ENCODE peak calls at places on chromosome X, in four cellular contexts. V is GM12891, B is HL-60, C is K562. G is an unnamed sample.

GRCh38 chrX:109843963-109844751 is 111.1 kb upstream of the ACSL4 start:
- DNase-seq in V (no peak), C (no peak), B (no peak), G (no peak)

GRCh38 chrX:100687128-100687527 is 43.1 kb downstream of the SRPX2 start:
- DNase-seq in V (no peak), C (no peak), B (no peak), G (no peak)

GRCh38 chrX:134868766-134869495 is 121.9 kb upstream of the SMIM10 start:
- DNase-seq in C (no peak), V (no peak), B (no peak), G (no peak)

GRCh38 chrX:67574696-67575095 is 30.9 kb downstream of the AR start:
- DNase-seq in B (no peak), V (no peak), C (no peak), G (no peak)

GRCh38 chrX:30992381-30992904 is 79.4 kb downstream of the FTHL17 start:
- DNase-seq in C (no peak), V (no peak), B (no peak), G (no peak)

GRCh38 chrX:153411255-153411987 is at the start of gene ZFP92:
- DNase-seq in C (peak), B (peak), V (peak), G (no peak)

GRCh38 chrX:133454525-133455323 is 39.4 kb upstream of the GPC4 start:
- DNase-seq in C (no peak), B (no peak), V (no peak), G (no peak)

GRCh38 chrX:48918644-48919340 is at the start of gene PIM2:
- DNase-seq in V (peak), B (peak), C (peak), G (peak)

GRCh38 chrX:49878128-49878833 is 1.0 kb upstream of the USP27X start:
- DNase-seq in V (no peak), B (no peak), C (peak), G (no peak)

GRCh38 chrX:118633530-118633929 is 93.9 kb upstream of the IL13RA1 start:
- DNase-seq in V (no peak), C (no peak), B (no peak), G (no peak)

GRCh38 chrX:302975-303374 is 15.6 kb downstream of the GTPBP6 start:
- DNase-seq in B (no peak), C (no peak), V (no peak), G (no peak)

GRCh38 chrX:57227691-57228090 is 58.8 kb upstream of the FAAH2 start:
- DNase-seq in B (no peak), C (peak), V (no peak), G (no peak)

DNA sequence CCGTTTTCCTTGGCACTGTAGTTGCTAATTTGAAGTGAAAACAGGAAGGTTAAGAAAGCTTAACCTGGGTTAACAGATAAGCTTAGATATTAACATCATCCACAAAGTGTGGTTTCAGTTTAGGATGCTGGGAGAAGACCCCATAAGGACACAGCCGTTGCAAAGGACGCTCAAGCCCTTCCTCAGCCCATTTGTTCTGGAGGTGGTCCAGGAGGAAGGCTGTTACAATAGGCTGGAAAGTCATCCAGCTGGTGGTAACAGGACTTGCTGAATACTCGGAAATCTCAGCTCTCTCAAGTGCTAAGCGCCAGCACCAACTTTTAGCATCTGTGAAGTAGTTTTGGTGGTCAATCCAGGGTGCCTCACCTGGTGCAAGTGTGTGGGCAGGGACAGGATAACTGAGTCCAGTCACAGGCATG is 14.2 kb downstream of the CHST7 start:
- DNase-seq in B (no peak), V (no peak), C (no peak), G (no peak)
- TF ChIP-seq SPI1 in B (no peak), V (no peak), C (no peak), G (no peak)

DNA sequence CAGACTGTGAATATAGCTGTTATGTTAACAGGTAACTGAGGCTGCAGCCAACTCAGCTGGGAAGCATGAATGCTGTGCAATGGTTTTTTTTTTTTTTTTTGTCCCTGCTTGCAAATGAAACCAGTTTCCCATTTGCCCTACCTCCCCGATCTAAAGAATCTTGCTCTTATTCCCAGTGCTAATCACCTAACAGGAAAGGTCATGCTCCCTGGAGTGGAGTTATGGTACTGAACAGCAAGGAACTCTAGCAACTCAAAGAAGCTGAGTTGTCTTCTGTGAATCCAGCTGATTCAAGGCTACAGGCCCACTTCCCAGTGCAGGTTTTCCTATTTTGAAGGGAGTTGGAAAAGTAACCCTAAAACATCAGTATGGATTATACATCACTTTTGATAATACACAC is 52.1 kb downstream of the HTR2C start:
- DNase-seq in V (no peak), C (no peak), B (no peak), G (no peak)
- TF ChIP-seq SPI1 in V (no peak), C (no peak), B (no peak), G (no peak)

GRCh38 chrX:69151898-69152297 is 13.4 kb downstream of the PJA1 start:
- DNase-seq in B (no peak), V (no peak), C (no peak), G (no peak)
- TF ChIP-seq SPI1 in B (no peak), V (no peak), C (no peak), G (no peak)

DNA sequence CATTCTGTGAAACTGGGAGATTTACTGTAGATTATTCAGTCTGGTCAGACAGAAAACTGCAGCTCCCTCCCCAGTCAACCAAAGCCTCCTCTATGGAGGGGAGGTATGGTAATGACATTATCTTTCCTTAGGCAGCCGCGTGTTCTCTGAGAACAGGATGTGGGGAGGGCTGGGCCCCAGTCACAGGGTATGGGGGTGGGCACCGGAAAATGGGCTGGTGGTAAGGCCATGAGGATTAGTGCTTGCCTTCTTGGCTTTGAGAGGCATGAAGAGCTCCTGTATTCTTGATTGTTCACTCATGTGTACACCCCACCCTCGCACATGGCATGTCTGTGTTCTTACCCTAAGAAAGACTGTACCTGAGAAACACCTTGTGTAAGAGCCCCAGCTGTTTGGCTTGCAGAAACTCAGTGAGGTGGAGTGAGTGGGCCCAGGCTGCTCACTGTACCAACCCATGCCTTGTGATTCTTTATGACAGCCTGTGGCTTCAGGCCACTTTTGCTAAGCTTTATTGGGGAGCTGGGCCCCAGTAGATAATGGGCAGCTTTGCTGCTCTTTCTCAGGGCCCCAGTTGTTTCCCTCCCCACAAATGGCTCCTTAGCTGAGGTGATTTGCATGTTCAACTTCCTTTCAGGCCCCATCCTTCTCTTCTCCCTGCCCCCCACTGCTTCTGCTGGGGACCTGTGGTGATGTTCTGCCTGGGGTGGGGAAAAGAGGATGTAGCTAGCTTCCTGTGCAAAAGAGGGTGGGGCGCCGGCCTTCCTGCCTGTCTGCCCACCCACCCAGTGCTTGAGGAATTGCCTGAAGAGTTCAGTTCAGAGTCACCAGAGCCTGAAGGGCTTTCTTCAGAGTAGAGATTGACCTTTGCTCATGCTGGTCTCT is 30.7 kb downstream of the MSN start:
- DNase-seq in B (peak), C (peak), V (no peak), G (peak)
- TF ChIP-seq SPI1 in B (peak), C (peak), V (peak), G (peak)

DNA sequence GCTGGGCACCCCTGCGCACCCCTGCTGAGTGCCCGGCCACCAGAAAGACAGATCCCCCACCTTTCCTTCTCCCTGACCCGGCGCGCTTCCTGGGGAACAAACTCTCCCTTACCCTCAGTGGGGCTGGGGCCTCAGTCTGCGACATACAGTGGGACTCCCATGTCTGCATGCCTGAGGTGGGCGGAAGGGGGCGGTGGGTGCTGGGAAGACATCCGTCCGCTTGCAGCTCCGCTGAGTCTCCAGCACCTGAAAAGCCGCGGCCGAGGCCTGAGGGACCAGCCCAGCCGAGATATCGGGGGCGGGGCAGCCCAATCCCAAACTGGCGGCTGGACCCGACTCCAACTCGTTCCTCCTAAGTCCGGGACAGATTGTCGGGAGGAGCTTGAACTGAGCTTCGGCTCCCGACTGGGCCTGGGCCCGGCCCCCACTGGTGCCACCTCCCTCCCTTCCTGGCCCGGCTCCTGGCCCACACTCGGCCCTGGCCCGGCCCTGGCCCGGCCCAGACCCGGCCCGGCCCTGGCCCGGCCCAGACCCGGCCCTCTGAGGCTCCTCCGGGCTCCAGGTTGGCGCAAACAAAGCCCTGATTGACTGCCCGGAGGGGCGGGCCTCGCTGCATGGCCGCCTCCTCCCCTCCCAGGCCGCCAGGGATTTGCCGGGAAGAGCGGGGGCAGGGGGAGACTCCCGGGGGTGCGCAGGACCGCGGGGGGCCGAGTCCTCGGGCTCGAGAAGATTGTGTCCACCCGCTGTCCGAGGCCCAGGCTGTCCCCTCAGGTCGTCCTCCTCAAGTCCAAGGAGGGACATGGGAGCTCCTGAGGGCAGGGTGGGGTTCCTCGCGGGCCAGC is 878 bp upstream of the SLC16A2 start:
- DNase-seq in C (no peak), V (no peak), B (no peak), G (no peak)
- TF ChIP-seq SPI1 in C (no peak), V (no peak), B (no peak), G (no peak)

GRCh38 chrX:106481341-106481740 is 130.4 kb upstream of the RADX start:
- DNase-seq in B (peak), V (no peak), C (peak), G (peak)
- TF ChIP-seq SPI1 in B (no peak), V (no peak), C (no peak), G (no peak)

GRCh38 chrX:102959471-102959870 is 22.4 kb downstream of the RAB40AL start:
- DNase-seq in B (peak), V (no peak), C (no peak), G (no peak)

GRCh38 chrX:102958794-102959193 is 21.7 kb downstream of the RAB40AL start:
- DNase-seq in V (no peak), B (peak), C (no peak), G (no peak)

DNA sequence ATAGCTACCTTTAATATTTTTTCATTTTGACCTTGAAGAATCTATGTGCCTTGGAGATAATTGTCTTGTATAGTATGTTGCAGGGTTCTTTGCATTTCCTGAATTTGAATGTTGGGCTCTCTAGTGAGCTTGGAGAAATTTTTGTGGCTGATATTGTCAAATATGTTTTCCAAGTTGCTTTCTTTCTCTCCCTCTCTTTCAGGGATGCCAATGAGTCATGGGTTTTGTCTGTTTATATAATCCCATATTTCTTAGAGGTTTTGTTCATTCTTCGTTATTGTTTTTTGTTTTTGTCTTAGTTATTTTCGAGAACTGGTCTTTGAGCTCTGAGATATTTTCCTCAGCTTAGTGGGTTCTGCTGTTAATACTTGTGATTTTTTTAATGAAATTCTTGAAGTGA is 20.7 kb downstream of the RAB40AL start:
- DNase-seq in C (no peak), B (no peak), V (no peak), G (no peak)
- TF ChIP-seq SPI1 in C (no peak), B (no peak), V (no peak), G (no peak)